ENCODE peak calls at places on chromosome 4, in six cellular contexts. G is EL, K is GM03348, P is Caki2, Y is tibial nerve, R is ecto neural progenitor cell. J is an unnamed sample.

GRCh38 chr4:23811045-23811620 is 78.7 kb downstream of the PPARGC1A start:
- DNase-seq in G (no peak), K (no peak), P (no peak), Y (no peak), R (no peak), J (no peak)

GRCh38 chr4:101621120-101621519 is 169.4 kb upstream of the BANK1 start:
- DNase-seq in G (peak; percentile 42), K (peak; percentile 82), P (peak; percentile 34), Y (no peak), R (no peak), J (peak; percentile 1)

GRCh38 chr4:22573198-22573597 is 57.3 kb upstream of the ADGRA3 start:
- DNase-seq in G (no peak), K (no peak), P (no peak), Y (peak; percentile 28), R (no peak), J (no peak)

GRCh38 chr4:3046149-3046548 is 28.2 kb downstream of the HTT-AS start:
- DNase-seq in G (no peak), K (no peak), P (no peak), Y (no peak), R (no peak), J (no peak)

GRCh38 chr4:140250989-140251552 is 97.1 kb upstream of the MAML3 start:
- DNase-seq in G (no peak), K (no peak), P (no peak), Y (no peak), R (no peak), J (peak; percentile 65)

GRCh38 chr4:119646347-119647071 is 17.9 kb upstream of the PDE5A start:
- DNase-seq in G (no peak), K (peak; percentile 56), P (no peak), Y (no peak), R (no peak), J (no peak)

GRCh38 chr4:7007944-7008343 is 35.2 kb upstream of the TADA2B start:
- DNase-seq in G (no peak), K (no peak), P (no peak), Y (no peak), R (no peak), J (no peak)

GRCh38 chr4:127997534-127998388 is 32.6 kb downstream of the ABHD18 start:
- DNase-seq in G (peak; percentile 42), K (peak; percentile 6), P (peak; percentile 29), Y (no peak), R (no peak), J (no peak)

GRCh38 chr4:77073106-77073858 is 2.5 kb downstream of the CCNI start:
- DNase-seq in G (peak; percentile 36), K (no peak), P (no peak), Y (no peak), R (no peak), J (no peak)

GRCh38 chr4:166172619-166173018 is 299.6 kb downstream of the TLL1 start:
- DNase-seq in G (peak; percentile 6), K (no peak), P (no peak), Y (no peak), R (no peak), J (no peak)

GRCh38 chr4:140257461-140258305 is 103.7 kb upstream of the MAML3 start:
- DNase-seq in G (peak; percentile 53), K (no peak), P (no peak), Y (no peak), R (no peak), J (no peak)

GRCh38 chr4:41156574-41156973 is 57.8 kb downstream of the APBB2 start:
- DNase-seq in G (peak; percentile 88), K (no peak), P (no peak), Y (no peak), R (no peak), J (no peak)

GRCh38 chr4:1512738-1513660 is 106.8 kb upstream of the NKX1-1 start:
- DNase-seq in G (peak; percentile 33), K (peak; percentile 82), P (peak; percentile 80), Y (no peak), R (peak; percentile 84), J (peak; percentile 39)

J was measured in SW480.